ENCODE peak calls at places on chromosomes 6 and 20, in five cellular contexts. B is glutamatergic neuron, R is cardiac fibroblast, D is ovary, S is upper lobe of right lung. Y is an unnamed sample.

GRCh38 chr6:164303092-164304007 is 888.8 kb downstream of the QKI start:
- DNase-seq in B (no peak), R (peak; percentile 88), D (peak; percentile 20), S (no peak), Y (no peak)

GRCh38 chr6:20044883-20045282 is 167.4 kb downstream of the MBOAT1 start:
- DNase-seq in B (no peak), R (no peak), D (no peak), S (no peak), Y (no peak)

GRCh38 chr6:113018351-113019151 is 671.4 kb downstream of the RFPL4B start:
- DNase-seq in B (no peak), R (peak; percentile 90), D (no peak), S (no peak), Y (no peak)

GRCh38 chr20:62368629-62369507 is 1.8 kb upstream of the LAMA5 start:
- DNase-seq in B (peak; percentile 83), R (peak; percentile 45), D (no peak), S (no peak), Y (peak; percentile 51)

GRCh38 chr6:31737315-31738047 is 1.2 kb upstream of the CLIC1 start:
- DNase-seq in B (no peak), R (no peak), D (no peak), S (no peak), Y (no peak)

GRCh38 chr6:44967481-44967880 is 360.6 kb upstream of the RUNX2 start:
- DNase-seq in B (no peak), R (no peak), D (no peak), S (no peak), Y (no peak)

GRCh38 chr6:81777586-81778268 is 25.2 kb upstream of the TENT5A start:
- DNase-seq in B (no peak), R (no peak), D (no peak), S (no peak), Y (no peak)

GRCh38 chr20:57310821-57311514 is 18.6 kb upstream of the SPO11 start:
- DNase-seq in B (no peak), R (no peak), D (no peak), S (no peak), Y (no peak)

GRCh38 chr6:14441371-14441781 is 323.8 kb downstream of the CD83 start:
- DNase-seq in B (no peak), R (peak; percentile 31), D (peak; percentile 40), S (no peak), Y (no peak)

DNA sequence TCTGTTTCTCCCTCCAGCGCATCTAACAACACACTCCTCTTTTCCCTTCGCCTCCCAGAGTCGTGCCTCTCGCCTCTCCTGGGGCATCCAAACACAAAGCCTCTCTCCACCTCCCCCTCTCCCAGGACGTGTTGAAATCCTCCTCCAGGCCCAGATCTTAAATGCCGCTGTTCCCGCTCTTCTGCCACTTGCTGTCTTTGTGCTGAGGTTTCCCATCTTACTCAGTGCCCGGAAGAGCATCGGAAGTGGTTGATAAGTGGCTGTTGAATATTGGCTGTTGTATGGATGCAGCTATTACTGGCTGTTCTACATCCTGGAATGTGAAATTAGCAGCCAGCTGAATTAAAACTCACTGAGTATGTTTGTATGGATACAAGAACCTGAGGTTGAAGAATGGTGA is 108.5 kb upstream of the GGTLC1 start:
- DNase-seq in B (no peak), R (peak; percentile 13), D (no peak), S (no peak), Y (no peak)
- TF ChIP-seq CTCF in B (no peak), R (no peak), D (no peak), S (no peak), Y (no peak)

DNA sequence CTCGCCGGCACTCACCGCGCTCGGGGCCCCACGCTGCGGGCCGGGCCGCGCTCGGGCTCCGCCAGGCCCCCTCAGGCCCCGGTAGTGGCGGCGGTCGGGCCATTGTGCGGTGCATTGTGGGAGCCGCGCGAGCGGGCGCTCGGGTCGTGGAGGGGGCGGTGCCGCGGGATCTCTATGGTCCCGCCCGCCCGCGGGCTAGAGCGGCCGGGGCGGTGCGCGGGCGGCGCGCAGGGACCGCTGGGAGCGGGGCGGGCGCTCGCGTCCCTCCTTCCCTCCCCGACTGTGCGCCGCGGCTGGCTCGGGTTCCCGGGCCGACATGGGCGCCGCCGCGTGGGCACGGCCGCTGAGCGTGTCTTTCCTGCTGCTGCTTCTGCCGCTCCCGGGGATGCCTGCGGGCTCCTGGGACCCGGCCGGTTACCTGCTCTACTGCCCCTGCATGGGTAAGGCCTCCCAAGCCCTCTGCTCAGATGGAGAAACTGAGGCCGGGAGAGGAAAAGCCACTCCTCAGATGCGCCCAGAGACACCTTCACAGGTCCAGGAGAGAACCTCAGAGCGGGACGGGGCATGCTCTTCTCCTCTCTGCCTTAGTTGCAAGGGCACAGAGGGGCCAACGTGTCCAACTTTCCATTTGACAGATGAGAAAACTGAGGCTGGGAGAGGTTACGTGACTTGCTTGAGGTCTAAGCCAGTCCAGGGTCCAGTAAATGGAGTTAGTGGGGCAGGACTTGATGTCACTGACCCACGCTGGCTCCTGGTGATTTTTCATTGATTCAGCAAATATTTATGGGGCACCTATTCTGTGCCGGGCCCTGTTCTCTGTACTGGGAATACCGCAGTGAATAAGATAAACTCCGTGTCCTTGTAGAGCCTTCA is at the start of the genes PLAGL2 and POFUT1:
- DNase-seq in B (peak; percentile 97), R (peak; percentile 82), D (peak; percentile 88), S (peak; percentile 96), Y (peak; percentile 90)
- TF ChIP-seq CTCF in B (no peak), R (no peak), D (no peak), S (no peak), Y (peak; percentile 45)

DNA sequence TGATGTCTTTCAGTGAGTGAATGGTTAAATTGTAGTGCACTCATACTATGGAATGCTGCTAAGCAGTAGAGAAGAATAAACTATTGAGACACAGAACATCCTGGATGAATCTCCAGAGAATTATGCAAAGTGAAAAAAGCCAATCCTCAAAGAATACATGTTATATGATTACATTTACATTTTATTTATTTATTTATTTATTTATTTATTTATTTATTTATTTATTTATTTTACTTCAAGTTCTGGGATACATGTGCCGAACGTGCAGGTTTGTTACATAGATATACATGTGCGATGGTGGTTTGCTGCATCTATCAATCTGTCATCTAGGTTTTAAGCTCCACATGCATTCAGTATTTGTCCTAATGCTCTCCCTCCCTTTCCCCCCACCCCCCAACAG is 175.8 kb upstream of the VGLL2 start:
- DNase-seq in B (no peak), R (no peak), D (no peak), S (no peak), Y (no peak)
- TF ChIP-seq CTCF in B (no peak), R (no peak), D (no peak), S (no peak), Y (no peak)

DNA sequence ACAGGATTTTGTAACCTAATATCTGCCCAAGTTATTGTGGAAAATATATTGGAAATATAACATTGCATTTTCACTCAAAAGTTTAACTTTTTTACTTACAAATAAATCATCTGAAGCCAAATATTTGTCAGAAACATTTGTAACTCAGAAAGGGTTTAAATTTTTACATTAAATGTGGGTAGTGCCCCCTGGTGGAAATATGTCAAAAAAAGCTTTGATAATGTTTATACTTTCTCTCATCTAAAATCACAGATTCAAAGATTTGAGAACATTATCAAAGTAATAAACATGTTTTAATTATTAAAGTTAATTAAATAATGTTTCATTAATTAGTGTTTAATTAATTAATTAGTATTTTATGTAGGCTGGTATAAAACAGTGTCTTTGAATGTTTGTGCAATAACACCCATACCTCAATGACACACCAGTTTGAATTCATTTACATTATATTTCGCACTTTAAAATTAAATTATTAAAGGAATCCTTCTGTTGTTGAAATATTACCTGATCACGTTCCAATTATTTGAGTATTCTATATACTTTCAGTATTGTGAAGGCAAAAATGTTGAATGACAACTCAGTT is 320.1 kb upstream of the FKBP1C start:
- DNase-seq in B (no peak), R (peak; percentile 16), D (no peak), S (no peak), Y (no peak)
- TF ChIP-seq CTCF in B (peak; percentile 92), R (peak; percentile 17), D (no peak), S (peak; percentile 44), Y (peak; percentile 76)

DNA sequence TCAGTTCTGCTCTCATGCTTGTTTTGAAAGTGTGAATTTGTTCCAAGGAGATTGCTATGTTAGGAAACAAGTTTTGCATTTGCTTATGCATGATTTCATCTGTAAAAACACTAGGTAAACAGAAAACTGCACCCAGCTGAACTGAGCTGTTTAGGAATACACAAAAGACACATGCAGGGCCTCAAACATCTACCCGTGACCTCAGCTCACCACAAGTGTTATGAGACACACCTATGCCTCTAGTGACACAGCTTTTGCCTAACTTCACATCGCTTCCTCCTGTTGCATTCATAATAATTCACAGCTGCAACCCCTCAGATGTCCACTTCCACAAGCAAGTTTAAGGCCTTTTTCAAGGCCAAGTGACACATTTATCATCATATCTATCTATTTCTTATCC is 98.0 kb upstream of the SLC24A3 start:
- DNase-seq in B (no peak), R (no peak), D (no peak), S (no peak), Y (no peak)
- TF ChIP-seq CTCF in B (no peak), R (no peak), D (no peak), S (no peak), Y (no peak)

GRCh38 chr6:33702345-33702977 is 9.0 kb downstream of the UQCC2 start:
- DNase-seq in B (no peak), R (peak; percentile 76), D (no peak), S (peak; percentile 57), Y (no peak)
- TF ChIP-seq CTCF in B (peak; percentile 36), R (peak; percentile 70), D (no peak), S (peak; percentile 59), Y (peak; percentile 56)

DNA sequence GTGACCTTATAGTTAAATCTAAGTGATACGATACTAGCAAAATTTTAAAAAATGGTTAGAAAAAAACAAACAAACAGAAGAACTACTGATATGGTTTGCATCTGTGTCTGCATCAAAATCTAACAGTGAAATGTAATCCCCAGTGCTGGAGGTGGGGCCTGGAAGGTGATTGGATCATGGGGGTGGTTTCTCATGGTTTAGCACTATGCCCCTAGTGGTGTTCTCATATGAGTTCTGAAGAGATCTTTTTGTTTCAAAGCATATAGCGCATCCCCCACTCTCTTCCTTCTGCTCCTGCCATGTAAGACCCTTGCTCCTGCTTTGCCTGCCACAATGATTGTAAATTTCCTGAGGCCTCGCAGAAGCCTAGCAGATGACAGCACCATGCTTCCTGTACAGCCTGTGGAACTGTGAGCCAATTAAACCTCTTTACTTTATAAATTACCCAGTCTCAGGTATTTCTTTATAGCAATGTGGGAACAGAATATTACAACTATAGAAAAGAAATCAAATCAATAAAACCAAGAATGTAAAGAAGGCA is 5.4 kb downstream of the FBXL4 start:
- DNase-seq in B (no peak), R (no peak), D (no peak), S (no peak), Y (no peak)
- TF ChIP-seq CTCF in B (peak; percentile 17), R (no peak), D (no peak), S (no peak), Y (no peak)

Y was measured in progenitor cell of endocrine pancreas.